ENCODE peak calls at places on chromosomes 11 and 22, in five cellular contexts. D, V, A, E and L are unnamed samples.

GRCh38 chr11:56705784-56706396 is 7.0 kb downstream of the OR9G1 start:
- DNase-seq in D (no peak), V (no peak), A (no peak), E (no peak), L (no peak)

GRCh38 chr11:44528103-44528502 is 37.4 kb upstream of the CD82 start:
- DNase-seq in D (no peak), V (no peak), A (no peak), E (no peak), L (no peak)

GRCh38 chr11:13258855-13259254 is 18.7 kb upstream of the BMAL1 start:
- DNase-seq in D (no peak), V (no peak), A (no peak), E (no peak), L (no peak)

GRCh38 chr11:93570759-93571413 is 27.7 kb upstream of the SMCO4 start:
- DNase-seq in D (no peak), V (peak), A (no peak), E (peak), L (no peak)

GRCh38 chr11:28400236-28401100 is 292.3 kb downstream of the METTL15 start:
- DNase-seq in D (no peak), V (no peak), A (peak), E (peak), L (peak)

GRCh38 chr22:31922593-31922992 is 21.7 kb upstream of the YWHAH start:
- DNase-seq in D (no peak), V (no peak), A (no peak), E (no peak), L (no peak)

GRCh38 chr11:45922425-45923082 is at the start of gene LARGE2:
- DNase-seq in D (no peak), V (no peak), A (no peak), E (no peak), L (no peak)

GRCh38 chr11:72812968-72813739 is 1.1 kb upstream of the ATG16L2 start:
- DNase-seq in D (peak), V (peak), A (no peak), E (peak), L (no peak)

GRCh38 chr11:46594785-46595184 is 962 bp upstream of the AMBRA1 start:
- DNase-seq in D (no peak), V (no peak), A (no peak), E (no peak), L (no peak)

GRCh38 chr11:112004389-112004788 is 20.8 kb upstream of the DLAT start:
- DNase-seq in D (peak), V (no peak), A (no peak), E (no peak), L (no peak)

GRCh38 chr22:41576877-41577276 is 12.8 kb downstream of the PMM1 start:
- DNase-seq in D (peak), V (peak), A (no peak), E (peak), L (no peak)

GRCh38 chr11:1224491-1225385 is 1.9 kb downstream of the MUC5B start:
- DNase-seq in D (no peak), V (no peak), A (no peak), E (no peak), L (no peak)

GRCh38 chr11:103618532-103618931 is 417.9 kb upstream of the DDI1 start:
- DNase-seq in D (no peak), V (peak), A (peak), E (peak), L (no peak)

GRCh38 chr11:122714484-122714883 is 59.0 kb downstream of the UBASH3B start:
- DNase-seq in D (no peak), V (no peak), A (no peak), E (no peak), L (no peak)

DNA sequence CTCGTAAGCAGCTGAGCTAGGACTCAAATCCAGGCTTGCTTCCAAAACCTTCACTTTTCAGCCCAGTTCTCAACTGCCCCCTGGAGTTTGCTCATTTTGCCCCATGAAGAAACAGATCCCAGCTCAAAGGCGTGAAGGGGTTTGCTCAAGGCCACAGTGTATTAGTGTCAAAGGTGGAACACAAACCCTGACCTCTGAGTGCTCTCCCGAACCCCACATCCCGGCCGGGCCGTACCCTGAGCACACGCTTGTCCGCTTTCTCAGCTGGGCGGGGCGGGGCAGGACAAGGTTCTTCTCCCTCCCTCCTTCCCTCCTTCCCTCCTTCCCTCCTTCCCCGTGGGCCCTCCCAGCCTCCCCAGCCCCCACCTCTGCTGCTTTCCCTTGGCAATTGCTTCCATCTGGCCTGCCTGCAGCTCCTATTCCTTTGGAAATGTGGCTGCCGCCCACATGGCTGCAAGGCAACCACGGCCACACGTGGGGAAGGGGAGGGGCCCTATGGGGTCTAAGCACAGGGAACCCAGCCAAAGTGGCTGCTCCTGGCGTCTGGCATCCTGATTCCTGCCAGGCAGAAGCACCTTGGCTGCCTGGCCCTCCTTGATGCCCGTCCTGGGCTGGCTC is 4.1 kb downstream of the ST3GAL4 start:
- DNase-seq in D (no peak), V (peak), A (no peak), E (peak), L (peak)
- TF ChIP-seq CTCF in D (no peak), V (peak), A (peak), E (peak), L (peak)

GRCh38 chr11:67387074-67387473 is 4.7 kb upstream of the RAD9A start:
- DNase-seq in D (no peak), V (no peak), A (no peak), E (no peak), L (no peak)
- TF ChIP-seq CTCF in D (no peak), V (no peak), A (no peak), E (no peak), L (no peak)

DNA sequence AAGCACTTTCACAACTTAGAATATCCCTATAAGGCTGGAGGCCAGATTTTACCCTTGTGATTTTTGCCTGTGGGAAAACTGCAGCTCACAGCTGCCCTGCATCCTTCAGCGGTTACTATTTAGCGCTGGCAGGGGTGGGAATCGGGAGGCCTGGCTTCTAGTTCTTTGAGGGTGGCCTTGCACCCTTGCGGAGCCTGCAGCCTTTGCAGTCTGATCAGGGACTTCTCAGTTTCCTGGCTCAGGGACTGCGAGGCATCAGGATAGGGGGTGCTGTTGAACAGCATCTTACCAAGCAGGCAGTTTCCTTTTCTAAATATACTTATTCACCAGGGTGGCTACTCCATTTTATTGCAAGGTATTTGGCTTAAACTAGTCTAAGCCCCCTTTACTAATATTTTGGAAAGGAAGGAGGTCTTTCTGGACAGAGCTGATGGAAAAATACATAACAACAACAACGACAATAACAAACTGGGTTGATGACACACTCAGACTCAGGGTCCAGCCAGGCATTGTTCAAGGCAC is 2.9 kb upstream of the APOA1 start:
- DNase-seq in D (no peak), V (peak), A (no peak), E (peak), L (no peak)
- TF ChIP-seq CTCF in D (no peak), V (peak), A (peak), E (peak), L (peak)

GRCh38 chr22:38867124-38867455 is 4.9 kb downstream of the CBX6 start:
- DNase-seq in D (no peak), V (no peak), A (no peak), E (no peak), L (no peak)

GRCh38 chr22:38867496-38868285 is 4.3 kb downstream of the CBX6 start:
- DNase-seq in D (no peak), V (no peak), A (no peak), E (no peak), L (no peak)

GRCh38 chr22:38865201-38866023 is 6.6 kb downstream of the CBX6 start:
- DNase-seq in D (no peak), V (no peak), A (no peak), E (no peak), L (no peak)

GRCh38 chr22:38866024-38866398 is 6.0 kb downstream of the CBX6 start:
- DNase-seq in D (no peak), V (no peak), A (no peak), E (no peak), L (no peak)

DNA sequence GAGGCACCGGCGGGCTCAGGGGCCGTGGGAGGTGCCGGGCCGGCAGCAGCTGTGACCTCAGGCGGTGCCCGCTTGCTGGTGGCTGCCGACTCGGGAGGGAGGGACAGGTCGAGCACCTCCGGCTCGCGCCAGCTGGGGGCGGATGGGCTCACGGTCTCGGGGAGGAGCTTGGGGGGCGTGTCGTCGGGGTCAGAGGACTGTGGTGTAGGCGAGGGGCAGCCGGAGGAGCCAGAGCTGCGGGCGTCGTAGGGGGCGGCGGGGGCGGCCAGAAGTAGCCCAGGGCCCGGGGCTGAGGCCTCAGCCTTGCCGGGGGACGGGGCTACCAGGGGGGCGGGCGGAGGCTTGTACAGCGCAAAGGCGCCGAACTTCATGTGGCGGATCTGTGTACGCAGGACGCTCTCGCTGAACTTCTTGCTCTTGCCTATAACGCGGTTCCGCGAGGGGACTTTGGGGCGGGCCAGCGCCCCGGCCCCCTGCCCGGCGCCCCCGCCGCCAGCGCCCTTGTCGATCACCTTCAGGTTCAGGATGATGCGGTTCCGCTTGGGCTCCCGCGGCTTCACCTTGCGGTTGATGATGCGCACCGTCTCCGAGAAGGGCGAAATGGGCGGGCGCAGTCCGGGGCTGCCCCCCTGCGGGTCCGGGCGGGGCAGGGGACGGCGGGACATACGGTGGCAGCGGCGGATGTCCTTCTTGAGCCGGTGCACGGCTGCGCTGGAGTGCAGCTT is 5.5 kb downstream of the CBX6 start:
- DNase-seq in D (peak), V (no peak), A (no peak), E (no peak), L (no peak)
- TF ChIP-seq CTCF in D (no peak), V (no peak), A (no peak), E (no peak), L (no peak)

DNA sequence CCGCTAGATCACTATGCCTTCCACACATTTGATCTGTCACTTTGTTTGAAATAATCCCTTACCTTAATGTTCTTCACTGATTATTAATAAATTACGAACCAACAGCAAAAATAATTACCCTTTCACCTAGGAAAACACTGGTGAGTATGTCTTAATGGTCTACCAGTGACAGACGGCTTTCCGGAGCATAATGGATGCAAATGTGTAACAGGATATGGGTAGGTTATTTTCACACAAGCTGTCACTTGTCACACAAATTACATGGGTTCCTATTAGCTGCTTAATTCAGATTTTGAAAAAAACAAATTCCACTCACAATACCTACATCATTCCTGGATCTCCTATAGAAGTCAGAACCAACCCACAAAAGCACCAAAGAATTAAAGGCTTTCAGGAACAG is 127.9 kb downstream of the WT1 start:
- DNase-seq in D (no peak), V (no peak), A (no peak), E (no peak), L (no peak)
- TF ChIP-seq CTCF in D (no peak), V (no peak), A (no peak), E (no peak), L (no peak)

GRCh38 chr11:79255965-79256364 is 184.9 kb downstream of the TENM4 start:
- DNase-seq in D (no peak), V (no peak), A (no peak), E (no peak), L (no peak)

GRCh38 chr11:79262221-79262620 is 178.6 kb downstream of the TENM4 start:
- DNase-seq in D (no peak), V (no peak), A (no peak), E (peak), L (no peak)

GRCh38 chr11:79263001-79263400 is 177.8 kb downstream of the TENM4 start:
- DNase-seq in D (no peak), V (no peak), A (peak), E (no peak), L (no peak)

GRCh38 chr11:79258606-79259005 is 182.2 kb downstream of the TENM4 start:
- DNase-seq in D (no peak), V (no peak), A (no peak), E (no peak), L (no peak)

GRCh38 chr11:79259800-79260199 is 181.0 kb downstream of the TENM4 start:
- DNase-seq in D (no peak), V (peak), A (no peak), E (no peak), L (no peak)
- TF ChIP-seq CTCF in D (no peak), V (no peak), A (peak), E (no peak), L (peak)